ENCODE peak calls at places on chromosomes 5 and 9, in ten cellular contexts. G is coronary artery; E is left kidney; N is A549; Q is CD4-positive, alpha-beta T cell; D is pulmonary artery endothelial cell; C is activated T-helper 9 cell treated with anti-CD3 and anti-CD28 coated beads, Interleukin-2, amount 50 U/mL, for 16 hours; T is stimulated activated CD8-positive, alpha-beta memory T cell treated with anti-CD3 and anti-CD28 coated beads, Interleukin-12 subunit alpha, Interleukin-12 subunit beta, amount 100 ng/mL, for 1 hour; Y is foreskin fibroblast; Z is activated T-helper 1 cell treated with anti-CD3 and anti-CD28 coated beads, Interleukin-12 subunit alpha, Interleukin-12 subunit beta, Interleukin-2, Interleukin-4 antibody, amounts not matched to agents 30 ng/mL and 10 ng/mL and 1 ng/mL, durations not matched to agents 14 hours and 24 hours and 36 hours. U is an unnamed sample.

GRCh38 chr5:21919417-21920022 is 933.6 kb downstream of the CDH12 start:
- DNase-seq in Q (no peak), Y (peak; percentile 2), C (no peak), Z (no peak), E (peak; percentile 74), D (peak; percentile 0), T (no peak), N (peak; percentile 48), G (no peak), U (no peak)

GRCh38 chr5:133514456-133514855 is 97.9 kb downstream of the FSTL4 start:
- DNase-seq in Q (no peak), E (no peak), Y (no peak), C (no peak), D (no peak), G (no peak), N (no peak), Z (no peak), T (no peak), U (no peak)

GRCh38 chr9:31520301-31521085 is 864.0 kb upstream of the ACO1 start:
- DNase-seq in Y (no peak), Q (no peak), E (no peak), C (no peak), T (no peak), G (no peak), D (no peak), N (no peak), Z (no peak), U (no peak)

GRCh38 chr5:177335043-177335700 is 16.3 kb downstream of the LMAN2 start:
- DNase-seq in T (no peak), C (no peak), Y (no peak), N (no peak), G (no peak), E (no peak), Z (no peak), D (no peak), Q (no peak), U (no peak)

GRCh38 chr5:159104759-159105317 is 5.1 kb upstream of the EBF1 start:
- DNase-seq in C (no peak), N (no peak), Y (no peak), T (no peak), E (no peak), Z (no peak), Q (no peak), D (no peak), G (no peak), U (no peak)

GRCh38 chr5:123300266-123300665 is 122.9 kb downstream of the CEP120 start:
- DNase-seq in D (no peak), Y (no peak), Q (no peak), T (no peak), G (no peak), E (no peak), C (no peak), Z (no peak), N (no peak), U (no peak)

GRCh38 chr5:131265318-131265803 is 1.5 kb downstream of the CDC42SE2 start:
- DNase-seq in Y (peak; percentile 58), Q (no peak), G (no peak), E (peak; percentile 39), N (peak; percentile 76), C (no peak), Z (no peak), D (no peak), T (no peak), U (no peak)

GRCh38 chr9:97600531-97601227 is 32.5 kb downstream of the TSTD2 start:
- DNase-seq in C (no peak), E (no peak), G (no peak), D (no peak), N (no peak), T (no peak), Q (no peak), Z (no peak), Y (no peak), U (no peak)

GRCh38 chr5:143374496-143375217 is 28.8 kb downstream of the NR3C1 start:
- DNase-seq in Z (no peak), C (no peak), G (no peak), Y (peak; percentile 31), N (no peak), E (no peak), T (no peak), D (no peak), Q (no peak), U (no peak)

GRCh38 chr5:39274388-39275085 is 55.2 kb upstream of the FYB1 start:
- DNase-seq in D (no peak), N (no peak), G (no peak), Z (no peak), Q (no peak), Y (no peak), T (no peak), E (no peak), C (no peak), U (no peak)

GRCh38 chr5:16937023-16937379 is 913 bp upstream of the MYO10 start:
- DNase-seq in C (no peak), T (no peak), G (no peak), N (no peak), E (no peak), Z (no peak), D (no peak), Q (no peak), Y (no peak), U (no peak)

GRCh38 chr9:25917593-25918426 is 239.6 kb upstream of the TUSC1 start:
- DNase-seq in E (no peak), Q (no peak), G (no peak), Y (no peak), Z (no peak), T (no peak), C (no peak), N (no peak), D (no peak), U (no peak)

GRCh38 chr5:98911221-98912040 is 17.4 kb downstream of the CHD1 start:
- DNase-seq in G (no peak), C (no peak), Y (peak; percentile 12), T (no peak), D (no peak), E (peak; percentile 59), N (no peak), Z (no peak), Q (no peak), U (no peak)

GRCh38 chr5:84411832-84412605 is 27.3 kb upstream of the EDIL3 start:
- DNase-seq in T (no peak), C (no peak), D (no peak), Y (peak; percentile 39), Q (no peak), E (no peak), G (no peak), N (no peak), Z (no peak), U (no peak)

GRCh38 chr5:175663191-175664184 is 5.6 kb downstream of the HRH2 start:
- DNase-seq in G (no peak), Q (no peak), Y (no peak), T (no peak), N (no peak), C (no peak), E (no peak), D (no peak), Z (no peak), U (no peak)

GRCh38 chr9:35686222-35687203 is 3.2 kb downstream of the TPM2 start:
- DNase-seq in G (no peak), Z (no peak), Y (peak; percentile 44), T (no peak), D (no peak), N (no peak), C (no peak), E (peak; percentile 71), Q (no peak), U (no peak)

GRCh38 chr5:98796197-98796972 is 22.9 kb downstream of the RGMB start:
- DNase-seq in C (peak; percentile 3), Z (peak; percentile 8), Y (peak; percentile 82), Q (peak; percentile 27), T (peak; percentile 14), E (peak; percentile 85), G (no peak), N (peak; percentile 46), D (no peak), U (no peak)

GRCh38 chr9:133122935-133123611 is 2.0 kb upstream of the RALGDS start:
- DNase-seq in E (peak; percentile 42), G (no peak), C (no peak), Q (no peak), Z (no peak), N (no peak), D (no peak), T (no peak), Y (peak; percentile 55), U (no peak)

GRCh38 chr9:97900103-97900737 is 22.1 kb downstream of the TRMO start:
- DNase-seq in C (no peak), T (no peak), N (no peak), Z (no peak), D (no peak), G (no peak), Q (no peak), E (no peak), Y (peak; percentile 43), U (no peak)

GRCh38 chr5:139561655-139562451 is 714 bp downstream of the UBE2D2 start:
- DNase-seq in Y (peak; percentile 64), T (peak; percentile 9), E (peak; percentile 84), Z (peak; percentile 43), G (peak; percentile 76), N (peak; percentile 54), Q (peak; percentile 38), D (no peak), C (peak; percentile 19), U (peak; percentile 90)

GRCh38 chr5:40365357-40366330 is 314.1 kb upstream of the PTGER4 start:
- DNase-seq in D (no peak), Y (peak; percentile 33), Z (no peak), N (no peak), T (no peak), E (no peak), C (no peak), G (no peak), Q (no peak), U (no peak)

GRCh38 chr5:138503487-138504270 is 38.4 kb downstream of the EGR1 start:
- DNase-seq in Q (no peak), C (no peak), N (peak; percentile 67), D (peak; percentile 27), Z (no peak), G (no peak), E (peak; percentile 82), Y (peak; percentile 84), T (no peak), U (peak; percentile 28)

GRCh38 chr5:180623411-180623834 is 26.0 kb downstream of the FLT4 start:
- DNase-seq in Z (no peak), Y (no peak), C (no peak), E (no peak), G (no peak), N (no peak), Q (no peak), T (no peak), D (no peak), U (no peak)

GRCh38 chr9:113558632-113559502 is 95.3 kb downstream of the RGS3 start:
- DNase-seq in Y (peak; percentile 88), Q (no peak), E (peak; percentile 46), N (no peak), D (peak; percentile 62), G (peak; percentile 98), Z (no peak), C (no peak), T (no peak), U (peak; percentile 93)

GRCh38 chr5:120803282-120803681 is 339.2 kb downstream of the PRR16 start:
- DNase-seq in T (no peak), Q (no peak), Y (peak; percentile 53), G (no peak), N (no peak), C (no peak), Z (no peak), E (peak; percentile 2), D (no peak), U (no peak)

GRCh38 chr5:44365351-44365750 is 23.9 kb downstream of the FGF10 start:
- DNase-seq in T (no peak), Q (no peak), E (no peak), N (no peak), D (no peak), Y (peak; percentile 45), Z (no peak), C (no peak), G (no peak), U (no peak)

GRCh38 chr5:136754216-136754615 is 388.9 kb upstream of the TRPC7 start:
- DNase-seq in G (no peak), T (no peak), Z (no peak), Y (no peak), E (no peak), Q (no peak), N (no peak), C (no peak), D (no peak), U (no peak)

GRCh38 chr5:115179959-115180709 is 10.4 kb upstream of the TRIM36 start:
- DNase-seq in E (peak; percentile 87), Y (peak; percentile 56), Z (peak; percentile 5), N (peak; percentile 19), C (no peak), T (no peak), G (no peak), Q (no peak), D (no peak), U (no peak)